ENCODE peak calls at places on chromosomes 11 and 22, in four cellular contexts. One of them, this sample, is unnamed.

GRCh38 chr11:112481893-112482292 is 221.2 kb upstream of the PLET1 start:
- DNase-seq in WERI-Rb-1: no peak
- DNase-seq in cardiac muscle cell: no peak
- DNase-seq in adrenal gland: no peak
- DNase-seq in this sample: no peak

GRCh38 chr11:76132268-76132667 is 74.0 kb downstream of the WNT11 start:
- DNase-seq in WERI-Rb-1: no peak
- DNase-seq in cardiac muscle cell: no peak
- DNase-seq in adrenal gland: no peak
- DNase-seq in this sample: no peak

GRCh38 chr22:44497218-44497903 is 672 bp downstream of the RTL6 start:
- DNase-seq in WERI-Rb-1: peak; percentile 16
- DNase-seq in cardiac muscle cell: no peak
- DNase-seq in adrenal gland: peak; percentile 63
- DNase-seq in this sample: no peak

GRCh38 chr11:35274909-35275807 is 136.2 kb downstream of the CD44 start:
- DNase-seq in WERI-Rb-1: no peak
- DNase-seq in cardiac muscle cell: no peak
- DNase-seq in adrenal gland: peak; percentile 85
- DNase-seq in this sample: peak; percentile 56

GRCh38 chr11:115083129-115083823 is 404.9 kb downstream of the NXPE2 start:
- DNase-seq in WERI-Rb-1: no peak
- DNase-seq in cardiac muscle cell: no peak
- DNase-seq in adrenal gland: no peak
- DNase-seq in this sample: no peak

GRCh38 chr22:19115628-19116027 is 6.6 kb downstream of the DGCR2 start:
- DNase-seq in WERI-Rb-1: no peak
- DNase-seq in cardiac muscle cell: peak; percentile 25
- DNase-seq in adrenal gland: no peak
- DNase-seq in this sample: no peak

GRCh38 chr11:63874511-63874910 is 35.6 kb downstream of the MARK2 start:
- DNase-seq in WERI-Rb-1: no peak
- DNase-seq in cardiac muscle cell: peak; percentile 78
- DNase-seq in adrenal gland: no peak
- DNase-seq in this sample: no peak

GRCh38 chr11:65593518-65594414 is 1.8 kb downstream of the KCNK7 start:
- DNase-seq in WERI-Rb-1: peak; percentile 57
- DNase-seq in cardiac muscle cell: peak; percentile 55
- DNase-seq in adrenal gland: no peak
- DNase-seq in this sample: peak; percentile 73

GRCh38 chr11:68497761-68498160 is 37.2 kb downstream of the PPP6R3 start:
- DNase-seq in WERI-Rb-1: no peak
- DNase-seq in cardiac muscle cell: no peak
- DNase-seq in adrenal gland: no peak
- DNase-seq in this sample: no peak

GRCh38 chr11:11451501-11452005 is 98.5 kb upstream of the CSNK2A3 start:
- DNase-seq in WERI-Rb-1: no peak
- DNase-seq in cardiac muscle cell: no peak
- DNase-seq in adrenal gland: no peak
- DNase-seq in this sample: no peak

GRCh38 chr22:30876221-30876751 is 92.3 kb downstream of the MORC2 start:
- DNase-seq in WERI-Rb-1: no peak
- DNase-seq in cardiac muscle cell: no peak
- DNase-seq in adrenal gland: no peak
- DNase-seq in this sample: no peak

GRCh38 chr11:101759771-101760450 is 154.9 kb upstream of the CEP126 start:
- DNase-seq in WERI-Rb-1: no peak
- DNase-seq in cardiac muscle cell: peak; percentile 2
- DNase-seq in adrenal gland: no peak
- DNase-seq in this sample: no peak

GRCh38 chr11:69533296-69534165 is 52.1 kb downstream of the LINC01488 start:
- DNase-seq in WERI-Rb-1: no peak
- DNase-seq in cardiac muscle cell: no peak
- DNase-seq in adrenal gland: no peak
- DNase-seq in this sample: no peak

GRCh38 chr11:96161271-96162089 is 181.5 kb downstream of the MAML2 start:
- DNase-seq in WERI-Rb-1: no peak
- DNase-seq in cardiac muscle cell: no peak
- DNase-seq in adrenal gland: no peak
- DNase-seq in this sample: no peak

GRCh38 chr22:24153353-24153752 is 27.9 kb upstream of the SUSD2 start:
- DNase-seq in WERI-Rb-1: no peak
- DNase-seq in cardiac muscle cell: no peak
- DNase-seq in adrenal gland: no peak
- DNase-seq in this sample: no peak

GRCh38 chr22:27561301-27561820 is 240.2 kb downstream of the MN1 start:
- DNase-seq in WERI-Rb-1: no peak
- DNase-seq in cardiac muscle cell: no peak
- DNase-seq in adrenal gland: no peak
- DNase-seq in this sample: no peak

GRCh38 chr22:18110944-18111758 is 542 bp downstream of the TUBA8 start:
- DNase-seq in WERI-Rb-1: no peak
- DNase-seq in cardiac muscle cell: no peak
- DNase-seq in adrenal gland: no peak
- DNase-seq in this sample: no peak

GRCh38 chr11:77598195-77598594 is 8.4 kb downstream of the AQP11 start:
- DNase-seq in WERI-Rb-1: no peak
- DNase-seq in cardiac muscle cell: no peak
- DNase-seq in adrenal gland: no peak
- DNase-seq in this sample: no peak
- H3K27ac ChIP-seq in WERI-Rb-1: no peak overlapping the region
- H3K27ac ChIP-seq in cardiac muscle cell: no peak overlapping the region
- H3K27ac ChIP-seq in adrenal gland: no peak overlapping the region
- H3K27ac ChIP-seq in this sample: no peak overlapping the region

DNA sequence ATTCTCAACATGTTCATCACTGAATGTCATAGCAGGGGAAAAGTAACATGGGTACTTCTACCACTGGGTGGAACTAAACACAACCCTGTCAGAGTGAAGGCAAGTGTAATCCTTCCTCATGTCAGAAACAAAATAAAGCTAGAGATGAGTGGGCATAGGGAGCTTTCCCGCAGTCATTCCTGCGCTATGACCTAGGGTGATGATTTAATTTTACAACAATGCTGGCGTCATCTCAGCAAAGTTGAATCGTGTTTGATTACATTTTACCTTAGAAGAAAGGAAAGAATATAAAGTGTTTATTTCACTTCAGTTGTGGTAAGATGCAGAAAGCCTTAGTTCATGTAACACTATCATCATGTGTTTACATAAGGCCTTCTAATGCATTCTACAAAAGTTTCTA is 355.6 kb downstream of the METTL15 start:
- DNase-seq in WERI-Rb-1: no peak
- DNase-seq in cardiac muscle cell: no peak
- DNase-seq in adrenal gland: no peak
- DNase-seq in this sample: no peak
- TF ChIP-seq CTCF in WERI-Rb-1: no peak
- TF ChIP-seq CTCF in cardiac muscle cell: no peak
- TF ChIP-seq CTCF in adrenal gland: no peak
- TF ChIP-seq CTCF in this sample: no peak

GRCh38 chr22:20428496-20429253 is 8.9 kb downstream of the SCARF2 start:
- DNase-seq in WERI-Rb-1: no peak
- DNase-seq in cardiac muscle cell: no peak
- DNase-seq in adrenal gland: no peak
- DNase-seq in this sample: no peak

GRCh38 chr22:20429254-20430100 is 8.1 kb downstream of the SCARF2 start:
- DNase-seq in WERI-Rb-1: no peak
- DNase-seq in cardiac muscle cell: peak; percentile 61
- DNase-seq in adrenal gland: peak; percentile 59
- DNase-seq in this sample: no peak

GRCh38 chr22:20431520-20432237 is 5.9 kb downstream of the SCARF2 start:
- DNase-seq in WERI-Rb-1: peak; percentile 79
- DNase-seq in cardiac muscle cell: no peak
- DNase-seq in adrenal gland: no peak
- DNase-seq in this sample: peak; percentile 45

GRCh38 chr22:20430641-20431519 is 6.7 kb downstream of the SCARF2 start:
- DNase-seq in WERI-Rb-1: no peak
- DNase-seq in cardiac muscle cell: peak; percentile 80
- DNase-seq in adrenal gland: peak; percentile 34
- DNase-seq in this sample: peak; percentile 51

GRCh38 chr22:20430101-20430640 is 7.5 kb downstream of the SCARF2 start:
- DNase-seq in WERI-Rb-1: no peak
- DNase-seq in cardiac muscle cell: no peak
- DNase-seq in adrenal gland: no peak
- DNase-seq in this sample: no peak
- H3K27me3 ChIP-seq in WERI-Rb-1: no peaks in the 10 kb centered on the region
- H3K27me3 ChIP-seq in cardiac muscle cell: peaks cover 51% of the 10 kb centered on the region
- H3K27me3 ChIP-seq in adrenal gland: peaks cover 42% of the 10 kb centered on the region
- H3K27me3 ChIP-seq in this sample: peaks cover 5% of the 10 kb centered on the region

GRCh38 chr11:47233051-47233450 is 15.6 kb downstream of the ACP2 start:
- DNase-seq in WERI-Rb-1: no peak
- DNase-seq in cardiac muscle cell: no peak
- DNase-seq in adrenal gland: no peak
- DNase-seq in this sample: no peak

GRCh38 chr11:47234669-47235075 is 13.9 kb downstream of the ACP2 start:
- DNase-seq in WERI-Rb-1: no peak
- DNase-seq in cardiac muscle cell: no peak
- DNase-seq in adrenal gland: peak; percentile 89
- DNase-seq in this sample: no peak

GRCh38 chr11:47236482-47236881 is 12.1 kb downstream of the ACP2 start:
- DNase-seq in WERI-Rb-1: peak; percentile 37
- DNase-seq in cardiac muscle cell: no peak
- DNase-seq in adrenal gland: no peak
- DNase-seq in this sample: no peak

GRCh38 chr11:47233989-47234668 is 14.5 kb downstream of the ACP2 start:
- DNase-seq in WERI-Rb-1: peak; percentile 50
- DNase-seq in cardiac muscle cell: no peak
- DNase-seq in adrenal gland: no peak
- DNase-seq in this sample: no peak

DNA sequence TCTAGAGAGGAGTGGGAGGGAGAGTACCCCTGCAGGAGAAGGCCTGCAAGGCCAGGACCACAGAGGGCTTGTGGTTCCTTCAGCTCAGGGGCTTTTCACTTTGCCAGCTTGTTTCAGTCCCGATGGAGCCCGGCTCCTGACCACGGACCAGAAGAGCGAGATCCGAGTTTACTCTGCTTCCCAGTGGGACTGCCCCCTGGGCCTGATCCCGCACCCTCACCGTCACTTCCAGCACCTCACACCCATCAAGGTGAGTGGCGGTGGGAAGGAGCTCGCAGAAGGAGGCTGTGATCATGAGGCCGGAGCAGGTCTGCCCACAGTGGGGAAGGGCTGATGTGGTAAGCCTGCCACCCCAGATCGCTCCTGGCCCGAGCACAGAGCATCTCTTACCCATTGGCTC is 13.5 kb downstream of the ACP2 start:
- DNase-seq in WERI-Rb-1: no peak
- DNase-seq in cardiac muscle cell: no peak
- DNase-seq in adrenal gland: no peak
- DNase-seq in this sample: no peak
- H3K27ac ChIP-seq in WERI-Rb-1: peak overlapping the region; percentile 80
- H3K27ac ChIP-seq in cardiac muscle cell: peak overlapping the region; percentile 48
- H3K27ac ChIP-seq in adrenal gland: peak overlapping the region; percentile 39
- H3K27ac ChIP-seq in this sample: no peak overlapping the region

GRCh38 chr11:788009-788640 is 1.8 kb downstream of the CEND1 start:
- DNase-seq in WERI-Rb-1: no peak
- DNase-seq in cardiac muscle cell: no peak
- DNase-seq in adrenal gland: no peak
- DNase-seq in this sample: no peak

GRCh38 chr11:788953-789940 is 643 bp downstream of the CEND1 start:
- DNase-seq in WERI-Rb-1: no peak
- DNase-seq in cardiac muscle cell: no peak
- DNase-seq in adrenal gland: no peak
- DNase-seq in this sample: no peak

GRCh38 chr11:783581-784015 is 6.3 kb downstream of the CEND1 start:
- DNase-seq in WERI-Rb-1: peak; percentile 95
- DNase-seq in cardiac muscle cell: peak; percentile 89
- DNase-seq in adrenal gland: no peak
- DNase-seq in this sample: peak; percentile 79

GRCh38 chr11:787084-787675 is 2.7 kb downstream of the CEND1 start:
- DNase-seq in WERI-Rb-1: no peak
- DNase-seq in cardiac muscle cell: no peak
- DNase-seq in adrenal gland: no peak
- DNase-seq in this sample: no peak

DNA sequence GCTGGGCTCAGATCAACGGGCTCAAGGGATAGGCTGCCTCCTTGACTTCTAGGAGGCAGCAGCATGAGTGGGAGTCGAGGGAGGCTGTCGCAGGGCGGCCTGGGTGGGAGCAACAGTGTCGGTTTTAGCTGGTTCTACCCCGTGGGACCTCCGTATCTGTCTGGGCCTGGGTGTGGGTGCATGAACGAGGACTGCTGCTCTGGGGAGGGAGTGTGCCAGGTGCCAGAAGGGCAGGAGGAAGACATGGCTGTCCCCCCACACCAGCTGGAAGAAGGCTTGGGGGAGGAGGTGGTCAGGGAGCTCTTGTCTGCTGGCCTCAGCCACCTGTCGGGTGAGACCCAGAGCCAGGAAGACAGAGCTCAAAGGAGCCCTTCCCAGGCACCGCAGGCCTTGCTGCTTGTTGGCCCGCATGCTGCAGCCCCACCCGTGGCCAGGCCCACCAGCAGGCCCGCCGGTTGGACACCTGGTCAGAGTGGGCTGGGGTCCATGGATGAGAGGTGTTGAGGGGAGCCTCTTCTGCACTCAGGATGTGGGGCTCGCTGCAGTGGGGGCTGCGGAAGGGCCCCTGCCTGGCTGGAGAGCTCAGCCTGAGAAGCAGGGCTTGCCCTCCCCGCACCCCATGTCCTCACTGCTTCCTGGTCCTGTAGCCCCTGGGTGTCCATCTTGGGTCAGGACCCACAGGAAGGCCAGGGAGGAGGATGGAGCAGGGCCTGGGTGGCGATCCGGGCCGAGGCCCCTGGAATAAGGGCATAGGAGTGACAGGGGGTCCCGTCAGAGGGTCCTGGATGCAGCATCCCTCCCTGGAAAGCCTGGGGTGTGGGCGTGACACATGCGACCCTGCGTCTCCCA is 3.4 kb downstream of the CEND1 start:
- DNase-seq in WERI-Rb-1: peak; percentile 68
- DNase-seq in cardiac muscle cell: no peak
- DNase-seq in adrenal gland: no peak
- DNase-seq in this sample: no peak
- TF ChIP-seq CTCF in WERI-Rb-1: no peak
- TF ChIP-seq CTCF in cardiac muscle cell: no peak
- TF ChIP-seq CTCF in adrenal gland: no peak
- TF ChIP-seq CTCF in this sample: no peak

GRCh38 chr11:93524868-93525267 is 18.3 kb downstream of the SMCO4 start:
- DNase-seq in WERI-Rb-1: no peak
- DNase-seq in cardiac muscle cell: no peak
- DNase-seq in adrenal gland: no peak
- DNase-seq in this sample: no peak

GRCh38 chr11:93524173-93524536 is 19.0 kb downstream of the SMCO4 start:
- DNase-seq in WERI-Rb-1: no peak
- DNase-seq in cardiac muscle cell: no peak
- DNase-seq in adrenal gland: no peak
- DNase-seq in this sample: no peak

GRCh38 chr11:93521086-93521485 is 22.1 kb downstream of the SMCO4 start:
- DNase-seq in WERI-Rb-1: peak; percentile 60
- DNase-seq in cardiac muscle cell: no peak
- DNase-seq in adrenal gland: no peak
- DNase-seq in this sample: no peak

GRCh38 chr11:93525601-93526000 is 17.6 kb downstream of the SMCO4 start:
- DNase-seq in WERI-Rb-1: no peak
- DNase-seq in cardiac muscle cell: no peak
- DNase-seq in adrenal gland: no peak
- DNase-seq in this sample: no peak

GRCh38 chr11:93522448-93522847 is 20.7 kb downstream of the SMCO4 start:
- DNase-seq in WERI-Rb-1: no peak
- DNase-seq in cardiac muscle cell: no peak
- DNase-seq in adrenal gland: no peak
- DNase-seq in this sample: no peak
- H3K27me3 ChIP-seq in WERI-Rb-1: no peaks in the 10 kb centered on the region
- H3K27me3 ChIP-seq in cardiac muscle cell: no peaks in the 10 kb centered on the region
- H3K27me3 ChIP-seq in adrenal gland: no peaks in the 10 kb centered on the region
- H3K27me3 ChIP-seq in this sample: no peaks in the 10 kb centered on the region

This sample was measured in dorsolateral prefrontal cortex.